ENCODE peak calls at places on chromosome 14, in ten cellular contexts. A is Calu3; L is stromal cell of bone marrow; W is astrocyte of the hippocampus; U is NCI-H187; I is activated gamma-delta T cell treated with anti-CD3 and anti-CD28 coated beads, Interleukin-2, amount 50 U/mL, for 16 hours; Z is C1 segment of cervical spinal cord; F is GM12864; Y is A549; E is RWPE1. P is an unnamed sample.

GRCh38 chr14:20609215-20610001 is 18.2 kb upstream of the RNASE12 start:
- DNase-seq in Y (peak), A (peak), L (peak), I (peak), W (peak), E (peak), F (peak), U (peak), Z (peak), P (peak)

GRCh38 chr14:68815288-68816182 is 22.7 kb upstream of the ZFP36L1 start:
- DNase-seq in A (no peak), W (no peak), U (no peak), F (no peak), Y (no peak), Z (no peak), I (no peak), E (no peak), L (no peak), P (no peak)

GRCh38 chr14:68248481-68249255 is 429.1 kb downstream of the RAD51B start:
- DNase-seq in W (peak), Y (peak), L (peak), F (no peak), E (peak), A (peak), Z (no peak), I (no peak), U (no peak), P (peak)

GRCh38 chr14:69351385-69351784 is 46.7 kb downstream of the ERH start:
- DNase-seq in E (no peak), I (no peak), Y (no peak), W (no peak), Z (no peak), L (no peak), F (no peak), A (no peak), U (no peak), P (no peak)

GRCh38 chr14:68404652-68405183 is 388.1 kb downstream of the ZFP36L1 start:
- DNase-seq in U (no peak), E (no peak), I (no peak), Z (no peak), A (no peak), F (no peak), L (no peak), Y (no peak), W (no peak), P (no peak)

GRCh38 chr14:33916663-33917565 is 34.0 kb downstream of the EGLN3 start:
- DNase-seq in L (no peak), W (peak), Y (peak), F (no peak), Z (no peak), U (no peak), I (no peak), E (peak), A (no peak), P (no peak)

GRCh38 chr14:104933721-104934379 is 9.2 kb downstream of the PLD4 start:
- DNase-seq in I (no peak), Y (no peak), A (no peak), Z (no peak), F (no peak), L (no peak), E (no peak), W (no peak), U (no peak), P (no peak)

GRCh38 chr14:106840258-106840657 is 1313.9 kb downstream of the TMEM121 start:
- DNase-seq in W (no peak), A (no peak), I (no peak), L (no peak), U (no peak), F (no peak), Y (no peak), Z (no peak), E (no peak), P (no peak)

GRCh38 chr14:32932921-32933622 is 5.6 kb upstream of the NPAS3 start:
- DNase-seq in F (no peak), Z (no peak), L (no peak), I (no peak), A (no peak), E (no peak), U (no peak), W (no peak), Y (no peak), P (no peak)

GRCh38 chr14:80987235-80988032 is 32.0 kb downstream of the TSHR start:
- DNase-seq in U (peak), W (peak), Z (peak), E (peak), F (peak), I (peak), Y (peak), A (peak), L (peak), P (peak)

GRCh38 chr14:30620178-30620577 is 1.9 kb upstream of the SCFD1 start:
- DNase-seq in I (no peak), Y (no peak), U (no peak), A (no peak), E (peak), F (peak), Z (no peak), L (no peak), W (peak), P (no peak)

GRCh38 chr14:96077983-96078686 is 39.0 kb downstream of the C14orf132 start:
- DNase-seq in Y (no peak), W (no peak), A (no peak), U (no peak), Z (peak), E (peak), I (no peak), L (no peak), F (no peak), P (no peak)

GRCh38 chr14:45705954-45706353 is 453.0 kb upstream of the MIS18BP1 start:
- DNase-seq in I (no peak), A (no peak), W (no peak), Y (no peak), Z (no peak), L (no peak), E (no peak), U (no peak), F (no peak), P (no peak)

GRCh38 chr14:90540437-90540836 is 143.6 kb downstream of the CALM1 start:
- DNase-seq in Z (no peak), Y (no peak), I (no peak), U (no peak), A (no peak), L (no peak), F (no peak), W (no peak), E (no peak), P (no peak)

GRCh38 chr14:70525691-70526090 is 9.1 kb downstream of the ADAM20 start:
- DNase-seq in I (no peak), E (no peak), A (no peak), Z (no peak), U (no peak), Y (no peak), W (no peak), L (no peak), F (no peak), P (no peak)

GRCh38 chr14:72888202-72888601 is 5.7 kb downstream of the DPF3 start:
- DNase-seq in W (no peak), U (no peak), F (no peak), A (no peak), I (no peak), Z (no peak), E (no peak), L (no peak), Y (no peak), P (no peak)

GRCh38 chr14:77131871-77132486 is 9.6 kb downstream of the ZDHHC22 start:
- DNase-seq in A (no peak), W (no peak), I (no peak), U (no peak), Z (peak), Y (no peak), L (no peak), E (no peak), F (no peak), P (no peak)

GRCh38 chr14:104385189-104386135 is 194.1 kb upstream of the C14orf180 start:
- DNase-seq in L (no peak), Z (no peak), E (no peak), Y (no peak), U (no peak), I (no peak), W (no peak), F (no peak), A (no peak), P (no peak)

GRCh38 chr14:24958271-24958670 is 91.7 kb downstream of the STXBP6 start:
- DNase-seq in I (no peak), E (no peak), W (no peak), U (no peak), Z (no peak), Y (no peak), F (no peak), A (no peak), L (peak), P (no peak)